ENCODE peak calls at places on chromosomes 2 and 18, in eight cellular contexts. Q, F, K, I, M, N, O and A are unnamed samples.

GRCh38 chr18:44759925-44760342 is 79.2 kb downstream of the SETBP1 start:
- DNase-seq in Q (no peak), F (no peak), K (no peak), I (no peak), M (no peak), N (no peak), O (no peak), A (no peak)

GRCh38 chr2:7860693-7861092 is 821.2 kb upstream of the ID2 start:
- DNase-seq in Q (peak), F (no peak), K (peak), I (no peak), M (no peak), N (no peak), O (peak), A (no peak)

GRCh38 chr2:179302764-179303561 is 38.3 kb upstream of the SESTD1 start:
- DNase-seq in Q (peak), F (no peak), K (peak), I (no peak), M (no peak), N (no peak), O (no peak), A (no peak)

GRCh38 chr2:241873081-241873802 is 3.7 kb downstream of the RTP5 start:
- DNase-seq in Q (no peak), F (no peak), K (no peak), I (no peak), M (no peak), N (no peak), O (no peak), A (no peak)

GRCh38 chr2:241566468-241566867 is 7.9 kb downstream of the BOK start:
- DNase-seq in Q (no peak), F (no peak), K (no peak), I (no peak), M (no peak), N (no peak), O (no peak), A (no peak)

GRCh38 chr2:165508927-165509326 is 39.4 kb downstream of the CSRNP3 start:
- DNase-seq in Q (no peak), F (no peak), K (peak), I (no peak), M (no peak), N (no peak), O (no peak), A (no peak)

GRCh38 chr18:24461996-24462395 is 1.6 kb downstream of the HRH4 start:
- DNase-seq in Q (no peak), F (no peak), K (no peak), I (no peak), M (no peak), N (no peak), O (no peak), A (no peak)

GRCh38 chr2:130355181-130355577 is 677 bp upstream of the PTPN18 start:
- DNase-seq in Q (no peak), F (no peak), K (no peak), I (no peak), M (no peak), N (no peak), O (no peak), A (no peak)

GRCh38 chr18:73908323-73908722 is 239.3 kb downstream of the FBXO15 start:
- DNase-seq in Q (peak), F (no peak), K (peak), I (peak), M (no peak), N (no peak), O (no peak), A (no peak)

GRCh38 chr2:16813593-16813992 is 148.0 kb upstream of the CYRIA start:
- DNase-seq in Q (no peak), F (no peak), K (no peak), I (no peak), M (no peak), N (no peak), O (no peak), A (no peak)

GRCh38 chr2:200770847-200771246 is 40.9 kb upstream of the BZW1 start:
- DNase-seq in Q (no peak), F (no peak), K (no peak), I (no peak), M (no peak), N (no peak), O (no peak), A (no peak)

GRCh38 chr2:28665041-28665704 is 86.5 kb upstream of the PPP1CB start:
- DNase-seq in Q (peak), F (no peak), K (peak), I (no peak), M (no peak), N (peak), O (no peak), A (no peak)

GRCh38 chr2:223897669-223898314 is 47.3 kb downstream of the WDFY1 start:
- DNase-seq in Q (no peak), F (no peak), K (no peak), I (no peak), M (no peak), N (no peak), O (no peak), A (no peak)

GRCh38 chr2:191285252-191285651 is 40.0 kb downstream of the MYO1B start:
- DNase-seq in Q (no peak), F (no peak), K (no peak), I (no peak), M (no peak), N (no peak), O (no peak), A (no peak)

GRCh38 chr2:75676464-75676863 is 29.9 kb downstream of the MRPL19 start:
- DNase-seq in Q (no peak), F (no peak), K (no peak), I (no peak), M (no peak), N (no peak), O (no peak), A (no peak)

GRCh38 chr2:62382757-62383156 is 123.2 kb downstream of the TMEM17 start:
- DNase-seq in Q (no peak), F (no peak), K (no peak), I (no peak), M (no peak), N (no peak), O (no peak), A (no peak)

GRCh38 chr18:63186520-63186919 is 133.0 kb downstream of the BCL2 start:
- DNase-seq in Q (no peak), F (no peak), K (no peak), I (no peak), M (no peak), N (no peak), O (no peak), A (no peak)